ENCODE peak calls at places on chromosomes 3 and 15, in ten cellular contexts. F is astrocyte of the cerebellum; Y is A549; Q is suprapubic skin; W is activated CD8-positive, alpha-beta T cell treated with anti-CD3 and anti-CD28 coated beads for 36 hours; L is psoas muscle; A is fibroblast of the aortic adventitia; J is tibial artery; V is H9; T is left ventricle myocardium inferior. K is an unnamed sample.

GRCh38 chr15:47003568-47003967 is 713.7 kb upstream of the SEMA6D start:
- DNase-seq in F (no peak), Y (no peak), Q (no peak), W (no peak), L (no peak), A (no peak), J (no peak), V (no peak), T (no peak), K (no peak)

GRCh38 chr3:13159890-13160289 is 86.7 kb upstream of the IQSEC1 start:
- DNase-seq in F (peak; percentile 2), Y (no peak), Q (no peak), W (no peak), L (no peak), A (no peak), J (no peak), V (no peak), T (no peak), K (no peak)

GRCh38 chr15:39786444-39787056 is 3.9 kb upstream of the FSIP1 start:
- DNase-seq in F (peak; percentile 66), Y (peak; percentile 44), Q (no peak), W (peak; percentile 26), L (no peak), A (peak; percentile 86), J (no peak), V (no peak), T (no peak), K (no peak)

GRCh38 chr15:88202231-88202630 is 54.3 kb downstream of the NTRK3 start:
- DNase-seq in F (no peak), Y (no peak), Q (no peak), W (no peak), L (no peak), A (peak; percentile 67), J (no peak), V (no peak), T (no peak), K (no peak)

GRCh38 chr3:148903022-148903442 is 37.9 kb downstream of the CPA3 start:
- DNase-seq in F (no peak), Y (no peak), Q (no peak), W (no peak), L (no peak), A (peak; percentile 7), J (no peak), V (no peak), T (no peak), K (no peak)

GRCh38 chr3:64251019-64251418 is 25.8 kb upstream of the PRICKLE2 start:
- DNase-seq in F (no peak), Y (peak; percentile 19), Q (no peak), W (no peak), L (no peak), A (no peak), J (no peak), V (no peak), T (no peak), K (no peak)

GRCh38 chr15:77464129-77464865 is 43.6 kb downstream of the HMG20A start:
- DNase-seq in F (no peak), Y (peak; percentile 24), Q (no peak), W (no peak), L (no peak), A (no peak), J (no peak), V (no peak), T (no peak), K (no peak)

GRCh38 chr15:95132774-95133173 is 901.4 kb downstream of the MCTP2 start:
- DNase-seq in F (peak; percentile 47), Y (no peak), Q (no peak), W (no peak), L (no peak), A (peak; percentile 1), J (no peak), V (no peak), T (no peak), K (no peak)

GRCh38 chr15:72907733-72908132 is 124.2 kb upstream of the ADPGK start:
- DNase-seq in F (no peak), Y (no peak), Q (no peak), W (no peak), L (no peak), A (peak; percentile 26), J (no peak), V (no peak), T (peak; percentile 19), K (no peak)

GRCh38 chr3:45167011-45167911 is 21.1 kb upstream of the CDCP1 start:
- DNase-seq in F (peak; percentile 73), Y (peak; percentile 95), Q (peak; percentile 95), W (peak; percentile 95), L (peak; percentile 81), A (peak; percentile 87), J (peak; percentile 85), V (peak; percentile 95), T (peak; percentile 58), K (peak; percentile 82)

DNA sequence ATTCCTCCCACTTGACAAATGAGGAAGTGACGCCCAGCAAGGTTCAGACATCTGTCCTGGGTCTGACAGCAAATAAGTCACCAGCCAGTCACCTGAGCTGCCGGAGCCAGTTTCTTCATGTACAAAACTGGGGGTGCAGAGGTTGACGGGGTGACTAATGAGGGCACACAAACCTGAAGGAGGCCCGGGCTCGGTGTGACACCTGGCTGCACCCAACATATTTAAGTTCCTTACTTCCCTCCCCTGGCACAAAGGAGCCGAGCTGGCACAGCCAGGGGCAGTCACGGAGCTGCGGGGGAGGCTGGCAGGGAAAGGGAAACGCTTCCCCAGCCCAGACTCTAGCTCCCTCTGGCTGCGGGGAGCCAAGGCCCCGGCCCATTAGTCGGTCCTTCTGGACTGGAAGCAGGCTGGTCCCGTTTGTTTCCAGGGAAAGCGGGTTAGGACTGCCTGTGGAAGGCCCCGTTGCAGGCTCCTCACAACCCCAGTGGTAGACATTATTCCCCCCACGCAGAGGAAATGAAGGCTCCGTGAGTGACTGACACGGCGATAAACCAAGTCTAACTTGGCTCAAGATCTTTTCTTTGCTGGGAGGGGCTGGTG is 2.3 kb downstream of the FBXL22 start:
- DNase-seq in F (no peak), Y (peak; percentile 72), Q (peak; percentile 79), W (peak; percentile 66), L (peak; percentile 66), A (peak; percentile 16), J (peak; percentile 91), V (peak; percentile 70), T (peak; percentile 64), K (peak; percentile 26)
- TF ChIP-seq CTCF in F (peak; percentile 55), Y (peak; percentile 71), Q (peak; percentile 31), W (peak; percentile 17), L (peak; percentile 67), A (peak; percentile 51), J (peak; percentile 69), V (peak; percentile 67), T (peak; percentile 72), K (peak; percentile 67)

GRCh38 chr15:85754993-85755392 is 39.7 kb downstream of the KLHL25 start:
- DNase-seq in F (no peak), Y (no peak), Q (peak; percentile 52), W (no peak), L (no peak), A (peak; percentile 25), J (peak; percentile 74), V (peak; percentile 22), T (peak; percentile 61), K (no peak)
- TF ChIP-seq CTCF in F (no peak), Y (no peak), Q (no peak), W (no peak), L (no peak), A (no peak), J (no peak), V (no peak), T (no peak), K (no peak)

DNA sequence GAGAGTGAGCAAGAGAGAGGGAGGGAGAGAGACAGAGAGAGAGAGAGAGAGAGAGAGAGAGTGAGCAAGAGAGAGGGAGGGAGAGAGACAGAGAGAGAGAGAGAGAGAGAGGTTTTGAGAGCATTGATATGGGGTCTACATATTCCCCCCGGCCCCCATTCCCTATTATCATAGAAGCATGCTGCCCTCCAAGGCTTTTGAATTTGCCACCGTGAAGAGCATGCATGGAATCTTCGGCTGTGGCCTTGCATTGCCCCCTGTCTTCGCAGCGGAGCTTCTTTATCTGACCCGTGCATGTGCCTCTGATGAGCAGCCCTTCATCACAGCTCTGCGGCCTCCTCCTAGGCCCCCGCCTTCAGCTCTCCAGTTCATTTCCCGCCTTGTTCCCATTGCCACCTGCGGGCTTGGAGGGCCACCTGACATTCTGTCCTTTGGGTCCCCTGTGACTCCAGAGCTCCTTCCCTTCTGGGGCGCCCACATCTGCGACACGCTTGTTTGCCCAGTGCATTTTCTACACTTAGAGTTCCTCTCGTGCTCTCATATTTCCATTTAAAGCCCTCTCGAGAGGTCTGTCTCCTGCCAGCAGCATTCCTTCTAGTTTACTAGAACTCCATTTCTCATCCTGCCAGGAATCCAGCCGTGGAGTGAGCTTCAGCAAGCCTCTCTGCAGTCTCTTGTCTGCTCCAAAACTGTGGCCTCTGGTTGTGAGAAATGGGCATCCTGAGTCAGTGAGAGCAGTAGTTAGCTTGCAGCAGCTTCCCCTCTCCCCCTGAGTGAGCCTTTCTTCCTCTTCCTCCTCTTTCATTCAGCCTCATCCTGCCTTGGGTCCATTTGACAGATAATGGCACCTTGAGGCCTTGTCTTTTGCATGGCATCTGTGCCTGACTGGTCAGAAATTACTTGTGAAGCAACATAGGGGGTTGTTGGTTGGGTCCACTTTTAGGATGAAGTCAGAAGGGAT is 25.3 kb downstream of the LPP start:
- DNase-seq in F (peak; percentile 35), Y (no peak), Q (no peak), W (no peak), L (peak; percentile 40), A (peak; percentile 83), J (peak; percentile 86), V (no peak), T (peak; percentile 27), K (no peak)
- TF ChIP-seq CTCF in F (no peak), Y (no peak), Q (no peak), W (no peak), L (peak; percentile 20), A (no peak), J (peak; percentile 12), V (no peak), T (peak; percentile 22), K (no peak)

DNA sequence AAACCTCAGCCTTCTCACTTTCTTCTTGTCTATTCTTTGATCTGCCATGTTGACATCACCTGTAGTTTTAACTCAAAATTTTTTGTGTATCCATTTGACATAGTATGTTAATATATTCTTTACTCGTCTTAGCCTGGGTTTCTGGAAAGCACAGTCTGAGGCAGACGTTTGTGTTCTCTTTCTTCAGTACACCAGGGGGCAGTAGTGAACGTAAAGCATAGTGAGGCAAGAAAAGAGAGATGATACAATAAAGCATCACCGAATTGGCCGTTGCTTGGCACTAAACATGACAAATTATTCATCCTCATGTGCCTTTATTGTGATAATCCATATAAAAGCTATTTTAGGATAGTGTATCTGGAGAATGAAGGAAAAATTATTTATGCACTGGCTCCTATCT is 141.0 kb upstream of the MYRIP start:
- DNase-seq in F (peak; percentile 23), Y (peak; percentile 58), Q (no peak), W (peak; percentile 10), L (no peak), A (peak; percentile 75), J (no peak), V (no peak), T (no peak), K (no peak)
- TF ChIP-seq CTCF in F (peak; percentile 74), Y (peak; percentile 57), Q (peak; percentile 16), W (peak; percentile 63), L (peak; percentile 44), A (peak; percentile 81), J (no peak), V (peak; percentile 80), T (peak; percentile 66), K (no peak)

GRCh38 chr3:152270944-152271343 is 2.2 kb downstream of the MBNL1 start:
- DNase-seq in F (no peak), Y (no peak), Q (no peak), W (no peak), L (no peak), A (peak; percentile 42), J (no peak), V (no peak), T (no peak), K (no peak)
- TF ChIP-seq CTCF in F (no peak), Y (no peak), Q (no peak), W (no peak), L (no peak), A (no peak), J (no peak), V (no peak), T (no peak), K (no peak)